ENCODE peak calls at places on chromosomes 11 and 22, in four cellular contexts. S is IMR-90, R is mesenchymal stem cell, W is neuronal stem cell. G is an unnamed sample.

GRCh38 chr22:28283025-28283654 is 364.1 kb upstream of the PITPNB start:
- DNase-seq in S (peak; percentile 52), R (no peak), W (no peak), G (no peak)

GRCh38 chr22:41768420-41768819 is 32.1 kb upstream of the CCDC134 start:
- DNase-seq in S (peak; percentile 34), R (peak; percentile 33), W (no peak), G (no peak)

GRCh38 chr11:120715239-120715638 is 203.7 kb downstream of the GRIK4 start:
- DNase-seq in S (no peak), R (no peak), W (no peak), G (no peak)

GRCh38 chr11:86463955-86464354 is 89.3 kb downstream of the CCDC81 start:
- DNase-seq in S (no peak), R (no peak), W (no peak), G (no peak)

GRCh38 chr11:134139873-134140331 is 71.0 kb downstream of the JAM3 start:
- DNase-seq in S (peak; percentile 83), R (peak; percentile 81), W (peak; percentile 38), G (peak; percentile 41)

GRCh38 chr11:108216988-108217387 is 5.5 kb downstream of the NPAT start:
- DNase-seq in S (no peak), R (no peak), W (no peak), G (no peak)

GRCh38 chr11:40924915-40925314 is 534.5 kb downstream of the LRRC4C start:
- DNase-seq in S (no peak), R (no peak), W (no peak), G (no peak)

GRCh38 chr11:97202613-97203292 is 812.9 kb downstream of the JRKL start:
- DNase-seq in S (no peak), R (no peak), W (no peak), G (no peak)

GRCh38 chr22:47808236-47808845 is 1045.9 kb downstream of the TBC1D22A start:
- DNase-seq in S (no peak), R (no peak), W (no peak), G (no peak)

GRCh38 chr22:41425704-41426365 is 20.8 kb downstream of the TOB2 start:
- DNase-seq in S (no peak), R (no peak), W (no peak), G (no peak)

GRCh38 chr22:25053153-25053805 is 100.8 kb downstream of the KIAA1671 start:
- DNase-seq in S (no peak), R (peak; percentile 62), W (no peak), G (no peak)

GRCh38 chr22:43731986-43732385 is 80.1 kb downstream of the EFCAB6 start:
- DNase-seq in S (no peak), R (no peak), W (no peak), G (no peak)

GRCh38 chr22:50059185-50059880 is 1.2 kb upstream of the TTLL8 start:
- DNase-seq in S (peak; percentile 20), R (peak; percentile 61), W (peak; percentile 66), G (no peak)

GRCh38 chr22:32079110-32080089 is 36.3 kb downstream of the SLC5A1 start:
- DNase-seq in S (peak; percentile 68), R (peak; percentile 49), W (no peak), G (peak; percentile 55)

GRCh38 chr11:3036419-3036818 is 20.8 kb downstream of the CARS1 start:
- DNase-seq in S (no peak), R (no peak), W (no peak), G (peak; percentile 8)
- H2BK120ac ChIP-seq in S (no peak overlapping the region), R (no peak overlapping the region), W (no peak overlapping the region), G (no peak overlapping the region)

GRCh38 chr11:68040121-68040956 is 1.5 kb downstream of the TCIRG1 start:
- DNase-seq in S (peak; percentile 73), R (peak; percentile 90), W (no peak), G (peak; percentile 43)
- H2AFZ ChIP-seq in S (peak overlapping the region; percentile 82), R (no peak overlapping the region), W (peak overlapping the region; percentile 88), G (no peak overlapping the region)

DNA sequence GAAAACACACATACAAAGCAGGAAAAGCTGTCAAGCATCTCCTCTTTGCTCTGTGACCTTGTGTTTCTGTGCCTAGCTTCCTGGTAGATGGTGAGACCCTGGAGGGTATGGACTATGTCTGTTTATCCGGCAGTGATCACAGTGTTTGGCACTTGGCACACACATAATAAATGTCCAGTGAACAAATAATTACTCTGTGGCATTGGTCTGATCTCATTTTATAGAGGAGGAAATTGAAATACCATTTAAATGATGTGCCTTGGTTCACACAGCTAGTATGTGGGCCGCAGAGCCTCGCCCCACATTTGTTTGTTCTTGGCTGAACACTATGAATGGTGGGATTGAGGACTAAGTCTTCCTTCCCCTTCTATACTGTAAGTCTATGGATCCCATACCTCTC is 104.7 kb upstream of the SPON1 start:
- DNase-seq in S (no peak), R (no peak), W (no peak), G (no peak)
- H3K14ac ChIP-seq in S (no peak overlapping the region), R (no peak overlapping the region), W (no peak overlapping the region), G (no peak overlapping the region)

GRCh38 chr22:38327805-38328204 is 10.6 kb upstream of the CSNK1E start:
- DNase-seq in S (peak; percentile 63), R (peak; percentile 61), W (no peak), G (no peak)

GRCh38 chr22:38320605-38321402 is 3.6 kb upstream of the CSNK1E start:
- DNase-seq in S (no peak), R (no peak), W (no peak), G (peak; percentile 85)

GRCh38 chr22:38327396-38327795 is 10.2 kb upstream of the CSNK1E start:
- DNase-seq in S (no peak), R (no peak), W (no peak), G (no peak)

DNA sequence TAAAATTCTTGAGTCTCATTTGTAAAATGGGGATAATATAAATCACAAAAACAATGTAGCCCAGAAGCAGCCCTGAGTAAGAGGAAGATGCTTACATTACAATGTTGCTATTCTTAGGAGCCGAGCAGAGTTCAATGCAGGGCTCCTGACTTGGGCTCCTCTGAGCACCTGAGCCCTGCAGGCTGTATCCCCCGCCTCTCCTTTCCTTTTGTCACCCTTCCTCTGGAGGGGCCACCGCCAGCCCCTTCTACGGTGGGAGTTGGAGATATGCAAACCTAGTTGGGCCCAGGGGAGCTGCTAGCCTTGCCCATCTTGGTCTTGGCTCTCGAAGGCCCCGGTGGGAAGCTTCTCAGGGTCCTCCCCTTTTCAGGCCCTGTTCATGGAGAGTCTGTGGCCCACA is 8.3 kb upstream of the CSNK1E start:
- DNase-seq in S (no peak), R (no peak), W (no peak), G (no peak)
- H2BK120ac ChIP-seq in S (no peak overlapping the region), R (no peak overlapping the region), W (no peak overlapping the region), G (no peak overlapping the region)

G was measured in trophoblast cell.